ENCODE peak calls at places on chromosomes 1 and 21, in ten cellular contexts. J, K, X, M, F, Z, Q, U, E and B are unnamed samples.

GRCh38 chr1:228987736-228988506 is 252.6 kb downstream of the RHOU start:
- DNase-seq in E (no peak), Z (no peak), Q (no peak), J (no peak), X (no peak), K (no peak), U (no peak), F (no peak), M (no peak), B (no peak)

GRCh38 chr1:37477946-37478345 is 3.6 kb downstream of the ZC3H12A start:
- DNase-seq in X (no peak), K (no peak), Q (no peak), M (peak), J (no peak), E (no peak), F (no peak), Z (peak), U (no peak), B (peak)

GRCh38 chr1:231883382-231883781 is 256.8 kb downstream of the DISC1 start:
- DNase-seq in J (no peak), U (no peak), K (no peak), Q (no peak), Z (peak), M (no peak), F (no peak), X (no peak), E (peak), B (no peak)

GRCh38 chr1:151728151-151728711 is 6.9 kb downstream of the RIIAD1 start:
- DNase-seq in U (no peak), Z (no peak), X (peak), Q (peak), E (peak), F (no peak), M (no peak), K (peak), J (peak), B (no peak)

GRCh38 chr21:27134513-27134912 is 167.6 kb upstream of the ADAMTS5 start:
- DNase-seq in K (peak), F (no peak), J (no peak), M (no peak), U (no peak), Q (no peak), E (no peak), X (peak), Z (no peak), B (no peak)

GRCh38 chr1:46769028-46769740 is 29.7 kb upstream of the CYP4B1 start:
- DNase-seq in U (no peak), F (no peak), E (no peak), Q (no peak), K (no peak), Z (no peak), M (no peak), X (no peak), J (no peak), B (no peak)

GRCh38 chr1:41662656-41663437 is 178.4 kb upstream of the EDN2 start:
- DNase-seq in F (peak), Q (peak), U (peak), J (no peak), X (peak), E (peak), K (peak), Z (peak), M (peak), B (peak)

GRCh38 chr1:24289937-24290595 is 29.1 kb upstream of the GRHL3 start:
- DNase-seq in Q (no peak), Z (peak), M (no peak), J (peak), F (no peak), U (peak), K (peak), X (peak), E (no peak), B (no peak)

GRCh38 chr1:22428672-22429071 is 23.0 kb upstream of the ZBTB40 start:
- DNase-seq in K (peak), J (no peak), Q (no peak), M (peak), Z (peak), X (peak), E (peak), F (no peak), U (no peak), B (peak)

GRCh38 chr1:225811622-225812487 is 1.9 kb downstream of the EPHX1 start:
- DNase-seq in Z (peak), Q (no peak), F (no peak), E (peak), K (no peak), X (peak), U (no peak), J (no peak), M (no peak), B (no peak)
- TF ChIP-seq CTCF in Z (peak), Q (peak), F (no peak), E (peak), K (peak), X (peak), U (peak), J (peak), M (no peak), B (no peak)

DNA sequence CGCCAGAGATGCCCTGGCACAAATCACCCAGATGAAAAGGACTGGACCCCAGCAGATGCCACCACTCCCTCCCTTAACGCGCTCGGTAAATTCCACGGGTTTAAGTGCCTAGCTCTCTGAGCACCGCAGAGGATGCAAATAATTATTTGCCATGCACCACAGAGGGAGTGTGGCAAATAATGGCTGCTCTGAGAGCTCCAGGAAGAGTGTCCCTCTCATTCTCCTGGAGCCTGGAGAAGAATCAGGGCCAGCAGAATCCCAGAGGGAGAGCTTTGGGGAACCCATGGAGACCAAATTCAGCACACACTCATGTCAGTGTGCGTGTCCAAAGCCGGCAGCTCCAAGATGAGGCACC is 667 bp downstream of the HHIPL2 start:
- DNase-seq in Z (no peak), K (no peak), E (no peak), F (no peak), U (no peak), J (no peak), M (no peak), Q (no peak), X (no peak), B (no peak)
- TF ChIP-seq CTCF in Z (no peak), K (no peak), E (no peak), F (no peak), U (no peak), J (no peak), M (no peak), Q (no peak), X (no peak), B (no peak)

DNA sequence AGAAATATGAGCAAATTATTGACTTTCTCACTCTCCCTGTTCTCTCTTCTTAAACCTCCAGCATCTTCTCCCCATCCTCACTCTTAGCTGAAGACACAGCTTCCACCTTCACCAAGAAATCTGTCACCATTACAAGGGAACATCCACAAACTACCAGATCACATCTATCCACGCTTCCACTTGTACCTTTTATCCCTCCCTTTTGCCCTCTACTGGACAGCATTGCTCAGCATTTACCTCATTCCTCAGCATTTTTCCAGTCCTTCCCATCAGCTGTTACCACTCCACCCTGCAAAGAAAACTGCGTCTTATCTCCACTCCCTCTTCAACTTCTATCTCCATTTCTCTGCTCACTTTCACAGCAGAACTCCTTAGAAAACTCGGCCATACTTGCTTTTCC is 42.6 kb downstream of the KCNJ6 start:
- DNase-seq in X (no peak), F (no peak), U (no peak), J (no peak), E (no peak), K (no peak), Z (peak), Q (no peak), M (no peak), B (no peak)
- TF ChIP-seq CTCF in X (peak), F (no peak), U (no peak), J (peak), E (peak), K (peak), Z (no peak), Q (no peak), M (no peak), B (no peak)

DNA sequence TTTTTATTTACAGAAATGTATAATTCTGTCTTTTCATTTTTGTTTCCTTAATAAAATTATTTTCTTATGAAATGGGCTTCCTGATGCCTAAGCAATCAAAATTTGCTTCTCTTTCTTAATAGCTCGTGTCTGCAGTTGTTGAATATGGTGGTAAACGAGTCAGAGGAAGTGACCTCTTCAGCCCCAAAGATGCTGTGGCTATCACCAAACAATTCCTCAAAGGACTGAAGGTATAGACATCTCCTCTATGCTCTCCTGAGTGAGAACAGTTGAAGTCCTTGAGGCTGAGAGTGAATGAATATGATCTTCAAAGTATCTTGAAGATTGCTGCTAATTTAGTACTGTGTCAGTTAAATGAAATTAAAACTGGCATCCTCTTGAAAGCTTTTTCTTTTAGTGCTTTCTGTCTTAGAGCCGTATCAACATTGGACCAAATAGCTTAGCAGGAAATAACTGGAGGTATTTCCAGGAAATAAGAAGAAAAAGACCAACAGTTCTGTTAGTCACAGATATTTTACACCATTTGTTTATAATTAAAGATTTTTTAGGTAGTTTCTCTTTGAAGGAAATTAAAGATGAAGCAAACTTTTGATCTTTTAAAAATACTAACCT is 24.7 kb downstream of the VPS45 start:
- DNase-seq in U (no peak), Q (no peak), E (no peak), K (no peak), X (no peak), F (no peak), Z (no peak), J (no peak), M (no peak), B (no peak)
- TF ChIP-seq CTCF in U (no peak), Q (no peak), E (no peak), K (no peak), X (no peak), F (no peak), Z (no peak), J (no peak), M (no peak), B (no peak)

GRCh38 chr1:115476616-115477015 is 138.6 kb upstream of the NGF start:
- DNase-seq in M (no peak), U (no peak), F (no peak), Z (peak), X (peak), K (no peak), J (no peak), Q (no peak), E (no peak), B (no peak)
- TF ChIP-seq CTCF in M (no peak), U (no peak), F (no peak), Z (peak), X (peak), K (peak), J (peak), Q (no peak), E (no peak), B (no peak)

GRCh38 chr1:1874901-1875300 is 16.0 kb downstream of the GNB1 start:
- DNase-seq in U (no peak), M (no peak), X (no peak), J (no peak), E (no peak), Z (no peak), K (no peak), Q (no peak), F (no peak), B (no peak)

GRCh38 chr1:1873186-1873585 is 17.7 kb downstream of the GNB1 start:
- DNase-seq in E (no peak), Z (no peak), X (no peak), F (no peak), U (no peak), J (no peak), K (no peak), M (no peak), Q (no peak), B (peak)

GRCh38 chr1:1875932-1876331 is 15.0 kb downstream of the GNB1 start:
- DNase-seq in Z (no peak), J (no peak), F (no peak), U (no peak), K (no peak), M (no peak), Q (no peak), X (no peak), E (no peak), B (no peak)

GRCh38 chr1:1877852-1878436 is 12.9 kb downstream of the GNB1 start:
- DNase-seq in K (no peak), X (no peak), Q (no peak), E (no peak), J (no peak), F (no peak), U (no peak), Z (no peak), M (no peak), B (no peak)

DNA sequence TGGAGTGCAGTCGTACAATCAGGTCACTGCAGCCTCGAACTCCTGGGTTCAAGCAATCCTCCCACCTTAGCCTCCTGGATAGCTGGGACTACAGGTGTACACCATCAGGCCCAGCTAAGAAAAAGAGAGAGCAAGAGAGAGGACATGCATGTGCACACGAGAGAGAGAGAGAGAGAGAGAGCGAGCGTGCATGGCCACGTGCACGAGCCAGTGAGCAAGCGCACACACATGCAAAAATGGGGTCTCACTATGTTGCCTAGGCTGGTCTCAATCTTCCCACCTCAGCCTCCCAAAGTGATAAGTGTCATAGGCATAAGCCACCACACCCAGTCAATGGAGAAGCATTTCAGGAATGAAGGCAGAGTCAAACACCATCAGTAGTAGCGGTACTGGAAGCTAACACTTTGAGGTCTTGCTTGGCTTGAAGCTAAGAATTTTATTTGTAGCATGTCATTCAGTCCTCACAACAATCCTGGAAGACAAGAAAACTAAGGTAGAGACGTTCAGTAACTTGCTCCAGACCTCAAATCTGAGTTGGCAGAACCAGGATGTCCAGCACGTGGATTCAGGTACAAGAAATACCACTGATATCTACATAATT is 14.5 kb downstream of the GNB1 start:
- DNase-seq in K (no peak), F (no peak), Z (no peak), X (no peak), J (no peak), M (no peak), E (no peak), U (no peak), Q (no peak), B (no peak)
- TF ChIP-seq CTCF in K (no peak), F (no peak), Z (no peak), X (no peak), J (no peak), M (no peak), E (no peak), U (no peak), Q (no peak), B (no peak)

GRCh38 chr1:161133220-161133740 is 813 bp upstream of the DEDD start:
- DNase-seq in Z (no peak), X (no peak), J (no peak), F (no peak), U (no peak), M (no peak), E (no peak), Q (no peak), K (no peak), B (no peak)

GRCh38 chr1:161131721-161132409 is 602 bp downstream of the DEDD start:
- DNase-seq in F (no peak), X (peak), E (peak), U (no peak), K (peak), Q (peak), Z (no peak), M (peak), J (no peak), B (no peak)

GRCh38 chr1:161130266-161130665 is 2.2 kb downstream of the DEDD start:
- DNase-seq in K (no peak), M (no peak), E (no peak), J (no peak), X (no peak), Q (no peak), F (no peak), U (no peak), Z (no peak), B (no peak)

GRCh38 chr1:161128591-161129420 is 3.7 kb downstream of the DEDD start:
- DNase-seq in X (no peak), J (no peak), K (no peak), U (no peak), Z (no peak), Q (no peak), M (no peak), E (no peak), F (no peak), B (no peak)

DNA sequence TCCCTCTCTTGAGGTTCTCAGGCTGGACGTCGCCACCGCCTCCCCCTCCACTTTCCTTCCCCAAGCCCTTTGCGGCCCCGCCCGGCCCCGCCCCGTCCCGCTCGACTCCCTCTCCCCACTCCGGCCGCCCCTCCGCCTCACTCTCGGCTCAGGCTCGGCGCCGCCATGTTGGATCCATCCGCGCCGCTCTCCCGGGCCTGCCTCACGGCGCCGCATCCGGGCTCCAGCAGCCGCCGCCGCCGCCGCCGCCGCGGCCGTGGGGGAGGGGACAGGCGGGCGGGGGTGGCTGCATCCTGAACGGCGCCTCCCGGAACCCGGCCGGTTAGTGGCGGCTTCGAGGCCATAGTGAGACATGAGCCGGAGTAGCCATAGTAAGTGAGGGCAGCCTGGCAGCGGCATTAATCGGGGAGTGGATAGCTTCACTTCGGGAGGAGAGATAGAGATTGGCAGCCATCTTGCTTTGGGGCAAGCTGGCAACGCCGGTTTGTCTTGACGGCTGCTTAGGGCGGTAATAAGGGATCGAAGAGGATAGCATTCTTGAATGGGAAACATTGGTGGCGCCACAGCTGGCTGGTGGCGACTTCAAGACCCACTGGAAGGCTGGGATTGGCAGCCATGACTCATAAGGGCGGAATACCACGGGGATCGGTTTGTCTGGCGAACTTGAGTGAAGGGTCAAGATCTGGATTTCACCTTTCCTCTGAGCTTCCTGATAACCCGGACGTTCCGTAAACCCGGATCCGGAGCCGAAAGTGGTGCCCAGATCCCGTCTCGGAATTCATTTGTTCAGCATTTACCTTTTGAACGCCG is at the start of gene DEDD:
- DNase-seq in J (peak), Q (peak), K (peak), Z (peak), F (peak), M (peak), E (peak), U (peak), X (peak), B (peak)
- TF ChIP-seq CTCF in J (peak), Q (no peak), K (no peak), Z (no peak), F (no peak), M (no peak), E (peak), U (no peak), X (no peak), B (no peak)

GRCh38 chr1:150548632-150549495 is at the start of gene ADAMTSL4:
- DNase-seq in Q (peak), F (peak), X (peak), K (peak), M (peak), E (peak), Z (peak), J (no peak), U (no peak), B (peak)
- TF ChIP-seq CTCF in Q (no peak), F (no peak), X (no peak), K (peak), M (no peak), E (peak), Z (no peak), J (peak), U (peak), B (no peak)

GRCh38 chr1:2389644-2390043 is 1.7 kb downstream of the MORN1 start:
- DNase-seq in K (no peak), Z (no peak), U (no peak), X (no peak), F (no peak), M (no peak), Q (no peak), J (no peak), E (no peak), B (no peak)

GRCh38 chr1:2392686-2393085 is 1.0 kb downstream of the RER1 start:
- DNase-seq in U (no peak), F (no peak), M (no peak), J (no peak), X (no peak), Q (no peak), Z (no peak), E (no peak), K (no peak), B (no peak)

GRCh38 chr1:2391034-2391384 is 345 bp downstream of the MORN1 start:
- DNase-seq in E (peak), Q (peak), F (no peak), X (no peak), U (no peak), K (peak), Z (no peak), J (no peak), M (peak), B (no peak)

GRCh38 chr1:2392071-2392442 is 416 bp downstream of the RER1 start:
- DNase-seq in F (no peak), M (no peak), K (no peak), U (no peak), X (no peak), Z (no peak), E (peak), Q (peak), J (no peak), B (no peak)

DNA sequence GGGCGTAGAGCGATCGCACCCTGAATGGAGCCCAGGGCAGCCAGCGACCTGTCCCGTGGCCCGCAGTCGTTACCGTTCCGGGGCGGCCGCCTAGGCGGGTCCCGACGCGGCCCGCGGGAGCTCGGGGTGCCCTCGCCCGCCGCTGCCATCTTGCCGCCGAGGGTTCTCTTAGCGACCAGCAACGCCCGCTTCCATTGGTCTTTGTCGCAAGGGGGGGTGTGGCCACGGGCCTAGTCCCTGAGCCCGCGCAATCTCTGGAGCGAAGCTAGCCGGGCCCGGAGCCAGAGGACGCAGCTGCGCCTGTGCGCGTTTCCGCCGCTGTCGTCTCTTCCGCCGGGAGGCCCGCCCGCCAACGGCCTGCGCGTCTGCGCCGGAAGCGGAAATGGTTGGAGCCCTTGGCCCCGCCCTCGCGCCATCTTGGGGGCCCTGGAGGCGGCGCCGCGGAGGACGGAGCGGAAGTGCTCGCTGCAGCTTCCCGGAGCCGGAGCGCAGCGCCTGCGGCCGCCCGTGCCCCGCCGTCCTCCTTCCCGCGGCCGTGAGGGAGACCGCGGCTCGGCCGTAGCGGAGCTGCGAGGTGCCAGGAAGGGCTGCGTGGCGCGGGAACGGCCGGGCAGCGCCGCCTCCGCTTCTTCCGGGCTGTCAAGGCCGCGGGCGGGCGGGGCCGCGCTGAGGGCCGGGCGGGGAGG is at the start of the genes MORN1 and RER1:
- DNase-seq in Q (peak), F (peak), J (peak), X (peak), K (peak), E (peak), U (peak), M (peak), Z (peak), B (peak)
- TF ChIP-seq CTCF in Q (no peak), F (no peak), J (no peak), X (no peak), K (no peak), E (no peak), U (no peak), M (no peak), Z (no peak), B (no peak)